ENCODE peak calls at places on chromosome 2, in four cellular contexts. One of them, this sample, is unnamed.

GRCh38 chr2:46169452-46169851 is 127.8 kb upstream of the EPAS1 start:
- DNase-seq in HepG2: no peak
- DNase-seq in GM12878: no peak
- DNase-seq in WTC11: no peak
- DNase-seq in this sample: no peak

GRCh38 chr2:235160281-235160805 is 208.5 kb downstream of the SH3BP4 start:
- DNase-seq in HepG2: no peak
- DNase-seq in WTC11: no peak
- DNase-seq in GM12878: no peak
- DNase-seq in this sample: no peak

GRCh38 chr2:196925445-196925767 is 1.1 kb downstream of the PGAP1 start:
- DNase-seq in GM12878: no peak
- DNase-seq in HepG2: peak; percentile 25
- DNase-seq in WTC11: no peak
- DNase-seq in this sample: no peak

GRCh38 chr2:152370783-152371182 is 35.8 kb downstream of the FMNL2 start:
- DNase-seq in WTC11: no peak
- DNase-seq in GM12878: no peak
- DNase-seq in HepG2: no peak
- DNase-seq in this sample: no peak

GRCh38 chr2:140442319-140442718 is 1662.1 kb upstream of the NXPH2 start:
- DNase-seq in WTC11: no peak
- DNase-seq in GM12878: no peak
- DNase-seq in HepG2: no peak
- DNase-seq in this sample: no peak

GRCh38 chr2:173414823-173415322 is 60.2 kb downstream of the CDCA7 start:
- DNase-seq in GM12878: no peak
- DNase-seq in HepG2: no peak
- DNase-seq in WTC11: no peak
- DNase-seq in this sample: no peak

GRCh38 chr2:239710953-239711861 is 310.4 kb upstream of the HDAC4 start:
- DNase-seq in WTC11: no peak
- DNase-seq in HepG2: no peak
- DNase-seq in GM12878: no peak
- DNase-seq in this sample: no peak

GRCh38 chr2:38626326-38627031 is 23.8 kb upstream of the HNRNPLL start:
- DNase-seq in GM12878: no peak
- DNase-seq in WTC11: no peak
- DNase-seq in HepG2: no peak
- DNase-seq in this sample: no peak

GRCh38 chr2:128408349-128409305 is 90.0 kb upstream of the HS6ST1 start:
- DNase-seq in WTC11: no peak
- DNase-seq in GM12878: no peak
- DNase-seq in HepG2: no peak
- DNase-seq in this sample: no peak

GRCh38 chr2:10772201-10772867 is 40.3 kb downstream of the PDIA6 start:
- DNase-seq in GM12878: no peak
- DNase-seq in HepG2: no peak
- DNase-seq in WTC11: no peak
- DNase-seq in this sample: no peak

GRCh38 chr2:168075446-168075845 is 171.9 kb downstream of the STK39 start:
- DNase-seq in HepG2: no peak
- DNase-seq in WTC11: no peak
- DNase-seq in GM12878: no peak
- DNase-seq in this sample: no peak

GRCh38 chr2:161913865-161914264 is 160.2 kb downstream of the DPP4 start:
- DNase-seq in GM12878: no peak
- DNase-seq in WTC11: no peak
- DNase-seq in HepG2: no peak
- DNase-seq in this sample: no peak

GRCh38 chr2:175698076-175698475 is 304.0 kb downstream of the LNPK start:
- DNase-seq in GM12878: no peak
- DNase-seq in HepG2: no peak
- DNase-seq in WTC11: no peak
- DNase-seq in this sample: no peak

GRCh38 chr2:235162070-235162469 is 210.3 kb downstream of the SH3BP4 start:
- DNase-seq in WTC11: no peak
- DNase-seq in GM12878: no peak
- DNase-seq in HepG2: no peak
- DNase-seq in this sample: no peak

GRCh38 chr2:168047291-168047690 is 200.1 kb downstream of the STK39 start:
- DNase-seq in GM12878: no peak
- DNase-seq in HepG2: peak; percentile 34
- DNase-seq in WTC11: no peak
- DNase-seq in this sample: no peak

GRCh38 chr2:70570041-70570661 is 16.5 kb upstream of the TGFA start:
- DNase-seq in HepG2: peak; percentile 65
- DNase-seq in WTC11: peak; percentile 42
- DNase-seq in GM12878: no peak
- DNase-seq in this sample: no peak

GRCh38 chr2:46325178-46325928 is 28.1 kb downstream of the EPAS1 start:
- DNase-seq in WTC11: no peak
- DNase-seq in HepG2: no peak
- DNase-seq in GM12878: no peak
- DNase-seq in this sample: peak; percentile 54

GRCh38 chr2:206368933-206369569 is 74.3 kb upstream of the ADAM23 start:
- DNase-seq in GM12878: no peak
- DNase-seq in HepG2: no peak
- DNase-seq in WTC11: no peak
- DNase-seq in this sample: no peak

GRCh38 chr2:57693177-57693576 is 353.4 kb upstream of the VRK2 start:
- DNase-seq in GM12878: no peak
- DNase-seq in HepG2: no peak
- DNase-seq in WTC11: no peak
- DNase-seq in this sample: no peak

GRCh38 chr2:194826241-194826640 is 830.8 kb upstream of the SLC39A10 start:
- DNase-seq in GM12878: no peak
- DNase-seq in WTC11: no peak
- DNase-seq in HepG2: no peak
- DNase-seq in this sample: no peak

GRCh38 chr2:600542-601386 is 76.4 kb downstream of the TMEM18 start:
- DNase-seq in GM12878: no peak
- DNase-seq in HepG2: no peak
- DNase-seq in WTC11: no peak
- DNase-seq in this sample: peak; percentile 9

GRCh38 chr2:41410011-41410410 is 637.8 kb upstream of the PKDCC start:
- DNase-seq in GM12878: no peak
- DNase-seq in HepG2: no peak
- DNase-seq in WTC11: no peak
- DNase-seq in this sample: no peak

GRCh38 chr2:9095690-9096089 is 92.2 kb upstream of the MBOAT2 start:
- DNase-seq in HepG2: no peak
- DNase-seq in GM12878: no peak
- DNase-seq in WTC11: peak; percentile 67
- DNase-seq in this sample: no peak

GRCh38 chr2:135650721-135651120 is 90.9 kb upstream of the UBXN4 start:
- DNase-seq in HepG2: no peak
- DNase-seq in GM12878: no peak
- DNase-seq in WTC11: no peak
- DNase-seq in this sample: no peak

GRCh38 chr2:44736270-44736942 is 205.1 kb upstream of the SIX3 start:
- DNase-seq in GM12878: no peak
- DNase-seq in HepG2: no peak
- DNase-seq in WTC11: no peak
- DNase-seq in this sample: no peak

GRCh38 chr2:9112079-9112721 is 94.4 kb upstream of the ASAP2 start:
- DNase-seq in HepG2: no peak
- DNase-seq in WTC11: no peak
- DNase-seq in GM12878: no peak
- DNase-seq in this sample: peak; percentile 74

GRCh38 chr2:73859721-73860586 is 31.2 kb downstream of the STAMBP start:
- DNase-seq in GM12878: no peak
- DNase-seq in WTC11: no peak
- DNase-seq in HepG2: peak; percentile 44
- DNase-seq in this sample: no peak

GRCh38 chr2:152221870-152222269 is 46.3 kb upstream of the STAM2 start:
- DNase-seq in HepG2: no peak
- DNase-seq in WTC11: no peak
- DNase-seq in GM12878: no peak
- DNase-seq in this sample: no peak

GRCh38 chr2:2328847-2329246 is 2.2 kb downstream of the MYT1L start:
- DNase-seq in HepG2: peak; percentile 7
- DNase-seq in GM12878: no peak
- DNase-seq in WTC11: peak; percentile 72
- DNase-seq in this sample: peak; percentile 10

GRCh38 chr2:29516767-29517166 is 401.6 kb downstream of the CLIP4 start:
- DNase-seq in GM12878: no peak
- DNase-seq in WTC11: no peak
- DNase-seq in HepG2: no peak
- DNase-seq in this sample: no peak

GRCh38 chr2:187915810-187916209 is 361.6 kb upstream of the TFPI start:
- DNase-seq in WTC11: no peak
- DNase-seq in GM12878: no peak
- DNase-seq in HepG2: no peak
- DNase-seq in this sample: no peak

GRCh38 chr2:207505728-207506127 is 24.0 kb upstream of the CREB1 start:
- DNase-seq in HepG2: no peak
- DNase-seq in GM12878: no peak
- DNase-seq in WTC11: no peak
- DNase-seq in this sample: no peak

GRCh38 chr2:172361360-172361759 is 66.0 kb upstream of the ITGA6 start:
- DNase-seq in WTC11: no peak
- DNase-seq in HepG2: no peak
- DNase-seq in GM12878: no peak
- DNase-seq in this sample: no peak

GRCh38 chr2:55134316-55134706 is 84.1 kb upstream of the RTN4 start:
- DNase-seq in GM12878: no peak
- DNase-seq in WTC11: no peak
- DNase-seq in HepG2: no peak
- DNase-seq in this sample: no peak

GRCh38 chr2:70473101-70473722 is 80.4 kb downstream of the TGFA start:
- DNase-seq in HepG2: no peak
- DNase-seq in WTC11: no peak
- DNase-seq in GM12878: no peak
- DNase-seq in this sample: no peak

GRCh38 chr2:102619414-102620319 is at the start of gene SLC9A2:
- DNase-seq in GM12878: no peak
- DNase-seq in WTC11: peak; percentile 69
- DNase-seq in HepG2: no peak
- DNase-seq in this sample: no peak

GRCh38 chr2:57597940-57598339 is 448.7 kb upstream of the VRK2 start:
- DNase-seq in HepG2: no peak
- DNase-seq in WTC11: no peak
- DNase-seq in GM12878: no peak
- DNase-seq in this sample: no peak

GRCh38 chr2:65456074-65456473 is 23.7 kb upstream of the SPRED2 start:
- DNase-seq in HepG2: no peak
- DNase-seq in GM12878: no peak
- DNase-seq in WTC11: no peak
- DNase-seq in this sample: no peak
- TF ChIP-seq CREM in HepG2: no peak
- TF ChIP-seq CREM in GM12878: no peak
- TF ChIP-seq CREM in WTC11: no peak
- TF ChIP-seq CREM in this sample: no peak

GRCh38 chr2:137570484-137570883 is 393.8 kb upstream of the HNMT start:
- DNase-seq in WTC11: no peak
- DNase-seq in HepG2: no peak
- DNase-seq in GM12878: no peak
- DNase-seq in this sample: no peak

GRCh38 chr2:137566387-137566786 is 397.9 kb upstream of the HNMT start:
- DNase-seq in WTC11: no peak
- DNase-seq in GM12878: no peak
- DNase-seq in HepG2: no peak
- DNase-seq in this sample: no peak
- TF ChIP-seq CREM in WTC11: no peak
- TF ChIP-seq CREM in GM12878: no peak
- TF ChIP-seq CREM in HepG2: no peak
- TF ChIP-seq CREM in this sample: no peak

GRCh38 chr2:96090527-96090926 is 25.8 kb downstream of the ADRA2B start:
- DNase-seq in GM12878: no peak
- DNase-seq in WTC11: no peak
- DNase-seq in HepG2: no peak
- DNase-seq in this sample: no peak

GRCh38 chr2:96090181-96090500 is 26.2 kb downstream of the ADRA2B start:
- DNase-seq in HepG2: no peak
- DNase-seq in GM12878: no peak
- DNase-seq in WTC11: peak; percentile 21
- DNase-seq in this sample: peak; percentile 2

GRCh38 chr2:96087130-96087529 is 29.2 kb downstream of the ADRA2B start:
- DNase-seq in HepG2: no peak
- DNase-seq in GM12878: no peak
- DNase-seq in WTC11: no peak
- DNase-seq in this sample: no peak

GRCh38 chr2:96089356-96090180 is 26.8 kb downstream of the ADRA2B start:
- DNase-seq in GM12878: no peak
- DNase-seq in WTC11: no peak
- DNase-seq in HepG2: no peak
- DNase-seq in this sample: peak; percentile 18

DNA sequence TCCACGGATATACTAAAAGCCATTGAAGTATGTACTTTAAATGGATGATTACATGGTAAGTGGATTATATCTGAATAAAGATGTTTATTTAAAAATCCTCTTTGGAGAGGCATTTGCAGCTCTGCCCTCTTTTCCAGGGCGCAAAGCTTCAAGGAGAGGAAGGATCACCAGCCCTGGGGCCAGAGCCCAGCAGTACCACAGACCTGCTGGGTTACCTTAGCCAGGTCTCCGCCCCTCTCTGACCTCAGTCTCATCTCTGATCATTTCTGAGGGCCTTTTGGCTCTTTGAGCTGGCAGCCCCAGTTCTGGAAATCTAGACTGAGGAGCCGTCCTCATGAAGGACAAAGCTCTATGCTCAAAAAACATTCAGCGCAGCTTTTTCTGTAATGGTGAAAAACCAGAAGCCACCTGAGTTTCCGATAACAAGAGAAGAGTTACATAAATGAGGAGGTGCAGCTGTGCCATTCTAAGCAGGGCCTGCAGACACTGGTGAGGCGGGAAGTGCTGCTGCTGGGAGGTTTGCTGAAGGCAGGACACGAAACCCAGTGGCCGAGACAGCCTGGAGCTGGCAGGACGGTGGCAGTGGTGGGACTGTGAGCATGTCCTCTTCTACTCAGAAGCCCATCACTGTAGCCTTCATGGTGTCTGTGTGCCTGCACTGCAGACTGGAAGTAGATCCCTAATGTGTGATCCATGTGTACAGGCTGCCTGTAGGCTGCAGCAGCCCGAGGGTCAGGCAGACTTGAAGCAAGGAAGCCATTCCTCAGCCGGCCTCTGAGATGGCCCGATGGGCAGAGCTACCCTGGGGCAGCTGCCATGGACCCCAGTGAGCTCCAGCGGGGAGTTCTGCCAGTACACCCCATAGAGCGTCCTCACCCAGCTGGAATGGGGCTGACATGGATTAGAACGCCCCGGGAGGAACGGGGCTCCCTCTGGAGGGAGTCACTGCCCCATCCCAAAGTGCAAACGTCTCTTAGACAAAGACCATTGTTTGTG is 27.7 kb downstream of the ADRA2B start:
- DNase-seq in HepG2: no peak
- DNase-seq in WTC11: peak; percentile 5
- DNase-seq in GM12878: no peak
- DNase-seq in this sample: no peak
- TF ChIP-seq CREM in HepG2: no peak
- TF ChIP-seq CREM in WTC11: no peak
- TF ChIP-seq CREM in GM12878: no peak
- TF ChIP-seq CREM in this sample: no peak

GRCh38 chr2:160253440-160254296 is 53.6 kb upstream of the ITGB6 start:
- DNase-seq in GM12878: no peak
- DNase-seq in WTC11: no peak
- DNase-seq in HepG2: no peak
- DNase-seq in this sample: no peak
- TF ChIP-seq CREM in GM12878: no peak
- TF ChIP-seq CREM in WTC11: no peak
- TF ChIP-seq CREM in HepG2: no peak
- TF ChIP-seq CREM in this sample: no peak

GRCh38 chr2:191983186-191983585 is 136.3 kb upstream of the CAVIN2 start:
- DNase-seq in WTC11: no peak
- DNase-seq in HepG2: no peak
- DNase-seq in GM12878: no peak
- DNase-seq in this sample: no peak
- TF ChIP-seq CREM in WTC11: no peak
- TF ChIP-seq CREM in HepG2: no peak
- TF ChIP-seq CREM in GM12878: no peak
- TF ChIP-seq CREM in this sample: no peak